ENCODE peak calls at places on chromosomes 4 and X, in five cellular contexts. N, K, T, X and Y are unnamed samples. For H3K4me1 and H3K27me3, the result is how much of the 10 kb centered on the place peaks cover.

GRCh38 chr4:75036046-75036445 is 103.1 kb downstream of the PARM1 start:
- DNase-seq in X (no peak), K (no peak), N (no peak), T (no peak), Y (no peak)

GRCh38 chr4:33133723-33134122 is 2413.6 kb downstream of the PCDH7 start:
- DNase-seq in X (no peak), N (no peak), T (no peak), K (no peak), Y (no peak)

GRCh38 chr4:123826896-123827295 is 430.3 kb downstream of the SPRY1 start:
- DNase-seq in N (no peak), X (no peak), K (no peak), T (peak), Y (no peak)

GRCh38 chr4:109072595-109072994 is 229.9 kb downstream of the COL25A1 start:
- DNase-seq in K (peak), X (no peak), T (peak), N (no peak), Y (no peak)

GRCh38 chr4:119149110-119149509 is 13.5 kb downstream of the MYOZ2 start:
- DNase-seq in T (no peak), N (no peak), X (no peak), K (no peak), Y (peak)

GRCh38 chrX:85109235-85109634 is 105.6 kb downstream of the APOOL start:
- DNase-seq in T (peak), N (no peak), X (no peak), K (no peak), Y (peak)

GRCh38 chr4:164648849-164649212 is 105.1 kb upstream of the SMIM31 start:
- DNase-seq in K (no peak), N (no peak), X (no peak), T (no peak), Y (no peak)

GRCh38 chr4:55666535-55666934 is 30.4 kb upstream of the NMU start:
- DNase-seq in T (no peak), N (no peak), K (no peak), X (no peak), Y (no peak)

GRCh38 chr4:4368821-4369580 is 17.9 kb upstream of the NSG1 start:
- DNase-seq in K (no peak), T (no peak), X (no peak), N (no peak), Y (no peak)

GRCh38 chr4:2787230-2788100 is 5.4 kb upstream of the SH3BP2 start:
- DNase-seq in K (no peak), X (no peak), T (no peak), N (peak), Y (no peak)

GRCh38 chrX:124346064-124346876 is at the start of gene SH2D1A:
- DNase-seq in K (no peak), N (no peak), X (peak), T (no peak), Y (no peak)

GRCh38 chr4:165806613-165807012 is 66.4 kb upstream of the TLL1 start:
- DNase-seq in T (no peak), X (no peak), N (no peak), K (no peak), Y (no peak)

GRCh38 chrX:69097451-69098236 is 67.6 kb downstream of the PJA1 start:
- DNase-seq in N (no peak), K (peak), X (no peak), T (no peak), Y (no peak)

GRCh38 chrX:103608305-103608963 is 671 bp downstream of the TCEAL3 start:
- DNase-seq in T (no peak), K (no peak), X (no peak), N (no peak), Y (peak)

GRCh38 chr4:35106091-35106734 is 1138.1 kb downstream of the ARAP2 start:
- DNase-seq in K (no peak), N (no peak), T (no peak), X (no peak), Y (no peak)

GRCh38 chr4:145735330-145735638 is 55.3 kb downstream of the C4orf51 start:
- DNase-seq in X (no peak), T (no peak), N (no peak), K (peak), Y (peak)

GRCh38 chrX:132216283-132216682 is 3.0 kb downstream of the RAP2C start:
- DNase-seq in X (no peak), N (no peak), T (peak), K (no peak), Y (no peak)

DNA sequence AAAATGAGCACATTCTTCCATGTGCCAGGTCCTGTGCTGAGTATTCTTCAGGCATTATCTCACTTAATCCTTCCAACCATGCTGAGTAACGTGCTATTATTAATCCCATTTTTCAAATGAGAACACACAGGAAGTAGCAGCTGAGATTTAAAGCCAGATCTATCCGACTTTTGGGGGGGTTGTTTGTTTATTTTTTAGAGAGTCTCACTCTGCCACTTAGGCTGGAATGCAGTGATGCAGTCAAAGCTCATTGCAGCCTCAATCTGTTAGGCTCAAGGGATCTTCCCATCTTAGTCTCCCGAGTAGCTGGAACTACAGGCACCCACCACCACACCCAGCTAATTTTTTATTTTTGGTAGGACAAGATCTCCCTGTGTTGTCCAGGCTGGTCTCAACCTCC is 55.4 kb upstream of the TRIM2 start:
- DNase-seq in K (no peak), N (no peak), T (no peak), X (no peak), Y (no peak)
- H3K4me1 ChIP-seq in K (under half), N (under half), T (under half), X (under half), Y (under half)

GRCh38 chr4:157270552-157270951 is 50.0 kb downstream of the GRIA2 start:
- DNase-seq in N (no peak), X (no peak), T (no peak), K (no peak), Y (no peak)
- H3K27me3 ChIP-seq in N (under half), X (under half), T (under half), K (under half), Y (under half)

GRCh38 chr4:184958839-184959238 is 59.5 kb upstream of the HELT start:
- DNase-seq in T (no peak), X (no peak), N (no peak), K (no peak), Y (no peak)

GRCh38 chr4:184959786-184960185 is 58.5 kb upstream of the HELT start:
- DNase-seq in N (no peak), T (no peak), X (no peak), K (no peak), Y (no peak)

GRCh38 chr4:184960505-184960971 is 57.8 kb upstream of the HELT start:
- DNase-seq in K (peak), N (peak), X (no peak), T (no peak), Y (no peak)

GRCh38 chr4:184958127-184958806 is 60.0 kb upstream of the HELT start:
- DNase-seq in X (no peak), N (no peak), T (peak), K (no peak), Y (no peak)

DNA sequence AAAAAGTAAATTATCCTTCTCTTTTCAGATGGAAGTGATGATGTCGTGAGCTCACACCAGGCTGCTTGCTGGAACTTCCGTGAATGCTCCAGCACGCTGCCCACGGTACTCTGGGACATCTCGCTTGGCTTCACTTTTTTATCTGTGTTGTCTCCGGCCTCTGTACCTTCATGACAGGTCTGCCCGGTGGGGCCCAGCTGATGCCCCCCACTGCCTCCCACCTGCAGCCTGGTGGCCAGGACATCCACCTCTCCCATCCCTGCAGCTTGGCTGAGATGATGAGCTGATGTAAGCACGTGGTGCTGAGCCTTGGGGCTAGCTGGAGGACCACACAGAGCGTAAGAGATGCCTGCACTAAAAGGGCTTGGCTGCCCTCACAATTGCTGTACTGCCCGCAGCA is 59.0 kb upstream of the HELT start:
- DNase-seq in X (no peak), T (no peak), N (no peak), K (no peak), Y (no peak)
- H3K4me1 ChIP-seq in X (under half), T (under half), N (under half), K (under half), Y (under half)

GRCh38 chr4:998096-998691 is 5.0 kb upstream of the SLC26A1 start:
- DNase-seq in K (no peak), N (no peak), T (no peak), X (no peak), Y (no peak)
- H3K27me3 ChIP-seq in K (under half), N (under half), T (half or more), X (under half), Y (under half)

GRCh38 chr4:158538176-158538575 is 16.5 kb downstream of the RXFP1 start:
- DNase-seq in K (no peak), N (no peak), T (peak), X (no peak), Y (no peak)

GRCh38 chr4:158532556-158533231 is 11.0 kb downstream of the RXFP1 start:
- DNase-seq in X (no peak), T (no peak), N (no peak), K (no peak), Y (no peak)

GRCh38 chr4:158536833-158537232 is 15.2 kb downstream of the RXFP1 start:
- DNase-seq in X (no peak), N (no peak), K (no peak), T (no peak), Y (no peak)

GRCh38 chr4:158535130-158535614 is 13.5 kb downstream of the RXFP1 start:
- DNase-seq in X (no peak), T (peak), N (no peak), K (peak), Y (peak)

GRCh38 chr4:158534727-158535126 is 13.0 kb downstream of the RXFP1 start:
- DNase-seq in X (no peak), K (no peak), T (no peak), N (no peak), Y (no peak)
- H3K4me1 ChIP-seq in X (under half), K (under half), T (under half), N (under half), Y (under half)

GRCh38 chrX:109345866-109346265 is 136.0 kb downstream of the GUCY2F start:
- DNase-seq in X (no peak), N (no peak), T (no peak), K (peak), Y (no peak)

GRCh38 chrX:109350051-109350450 is 131.8 kb downstream of the GUCY2F start:
- DNase-seq in T (no peak), N (no peak), K (no peak), X (no peak), Y (no peak)

GRCh38 chrX:109344666-109345065 is 137.2 kb downstream of the GUCY2F start:
- DNase-seq in K (no peak), T (no peak), X (no peak), N (no peak), Y (no peak)

GRCh38 chrX:109350621-109351020 is 131.3 kb downstream of the GUCY2F start:
- DNase-seq in T (no peak), X (no peak), N (no peak), K (no peak), Y (no peak)

DNA sequence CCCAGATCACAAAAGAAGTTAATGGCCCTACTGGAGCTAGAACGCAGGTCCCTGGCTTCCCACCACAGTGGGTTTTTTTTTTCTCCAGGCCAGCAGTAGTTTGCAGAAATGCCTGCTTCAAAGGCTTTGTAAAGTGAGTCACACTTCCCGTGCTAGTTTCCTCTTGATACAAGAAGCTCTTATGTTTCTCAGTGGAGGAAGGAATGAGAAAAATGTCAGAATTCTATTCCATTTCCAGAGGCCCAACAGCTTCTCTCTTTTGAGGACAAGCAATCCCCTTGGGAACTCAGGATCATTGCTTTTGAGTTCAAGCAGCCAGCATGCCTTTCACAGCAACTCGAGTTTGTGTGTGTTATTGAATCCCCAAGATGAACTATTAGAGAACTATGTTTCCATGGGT is 134.3 kb downstream of the GUCY2F start:
- DNase-seq in K (peak), T (peak), X (no peak), N (no peak), Y (no peak)
- H3K27me3 ChIP-seq in K (under half), T (under half), X (under half), N (under half), Y (under half)